ENCODE peak calls at places on chromosome 20, in five cellular contexts. One of them, this sample, is unnamed.

GRCh38 chr20:49132995-49133451 is 55.1 kb downstream of the STAU1 start:
- DNase-seq in frontal cortex: peak; percentile 44
- DNase-seq in anterior cingulate cortex: no peak
- DNase-seq in effector CD4-positive, alpha-beta T cell: peak; percentile 14
- DNase-seq in Daoy: peak; percentile 28
- DNase-seq in this sample: peak; percentile 84

GRCh38 chr20:62303327-62304226 is 780 bp downstream of the ADRM1 start:
- DNase-seq in effector CD4-positive, alpha-beta T cell: no peak
- DNase-seq in anterior cingulate cortex: no peak
- DNase-seq in frontal cortex: peak; percentile 26
- DNase-seq in Daoy: no peak
- DNase-seq in this sample: no peak

GRCh38 chr20:21047981-21048380 is 58.2 kb downstream of the LINC00237 start:
- DNase-seq in anterior cingulate cortex: no peak
- DNase-seq in frontal cortex: no peak
- DNase-seq in Daoy: no peak
- DNase-seq in effector CD4-positive, alpha-beta T cell: no peak
- DNase-seq in this sample: no peak

GRCh38 chr20:47241345-47241781 is 115.1 kb downstream of the ZMYND8 start:
- DNase-seq in Daoy: no peak
- DNase-seq in frontal cortex: no peak
- DNase-seq in effector CD4-positive, alpha-beta T cell: no peak
- DNase-seq in anterior cingulate cortex: no peak
- DNase-seq in this sample: no peak

GRCh38 chr20:57135875-57136274 is 130.6 kb downstream of the BMP7 start:
- DNase-seq in anterior cingulate cortex: no peak
- DNase-seq in Daoy: peak; percentile 20
- DNase-seq in effector CD4-positive, alpha-beta T cell: no peak
- DNase-seq in frontal cortex: no peak
- DNase-seq in this sample: no peak

GRCh38 chr20:44219791-44220190 is 9.2 kb upstream of the OSER1 start:
- DNase-seq in frontal cortex: no peak
- DNase-seq in Daoy: no peak
- DNase-seq in anterior cingulate cortex: no peak
- DNase-seq in effector CD4-positive, alpha-beta T cell: no peak
- DNase-seq in this sample: no peak

GRCh38 chr20:22763257-22763906 is 179.0 kb upstream of the FOXA2 start:
- DNase-seq in effector CD4-positive, alpha-beta T cell: no peak
- DNase-seq in frontal cortex: no peak
- DNase-seq in Daoy: peak; percentile 43
- DNase-seq in anterior cingulate cortex: no peak
- DNase-seq in this sample: no peak

GRCh38 chr20:4014031-4014474 is 1.3 kb downstream of the RNF24 start:
- DNase-seq in Daoy: peak; percentile 80
- DNase-seq in anterior cingulate cortex: no peak
- DNase-seq in frontal cortex: no peak
- DNase-seq in effector CD4-positive, alpha-beta T cell: no peak
- DNase-seq in this sample: peak; percentile 73

GRCh38 chr20:50224553-50225255 is 34.1 kb downstream of the CEBPB start:
- DNase-seq in effector CD4-positive, alpha-beta T cell: no peak
- DNase-seq in frontal cortex: no peak
- DNase-seq in Daoy: no peak
- DNase-seq in anterior cingulate cortex: no peak
- DNase-seq in this sample: no peak

GRCh38 chr20:37989601-37990001 is 43.7 kb downstream of the TTI1 start:
- DNase-seq in frontal cortex: no peak
- DNase-seq in anterior cingulate cortex: no peak
- DNase-seq in Daoy: peak; percentile 20
- DNase-seq in effector CD4-positive, alpha-beta T cell: no peak
- DNase-seq in this sample: no peak

GRCh38 chr20:60754866-60755265 is 497.2 kb upstream of the CDH4 start:
- DNase-seq in frontal cortex: no peak
- DNase-seq in anterior cingulate cortex: no peak
- DNase-seq in effector CD4-positive, alpha-beta T cell: no peak
- DNase-seq in Daoy: no peak
- DNase-seq in this sample: no peak

GRCh38 chr20:47315339-47315662 is 41.2 kb downstream of the ZMYND8 start:
- DNase-seq in Daoy: peak; percentile 28
- DNase-seq in effector CD4-positive, alpha-beta T cell: no peak
- DNase-seq in anterior cingulate cortex: no peak
- DNase-seq in frontal cortex: no peak
- DNase-seq in this sample: peak; percentile 75

GRCh38 chr20:309306-309840 is 12.0 kb downstream of the ZCCHC3 start:
- DNase-seq in Daoy: peak; percentile 13
- DNase-seq in anterior cingulate cortex: no peak
- DNase-seq in effector CD4-positive, alpha-beta T cell: no peak
- DNase-seq in frontal cortex: no peak
- DNase-seq in this sample: no peak

GRCh38 chr20:21352703-21353102 is 44.6 kb downstream of the NKX2-4 start:
- DNase-seq in Daoy: no peak
- DNase-seq in frontal cortex: no peak
- DNase-seq in effector CD4-positive, alpha-beta T cell: no peak
- DNase-seq in anterior cingulate cortex: no peak
- DNase-seq in this sample: peak; percentile 18

GRCh38 chr20:17381701-17382100 is 149.5 kb downstream of the BFSP1 start:
- DNase-seq in Daoy: peak; percentile 4
- DNase-seq in anterior cingulate cortex: no peak
- DNase-seq in effector CD4-positive, alpha-beta T cell: no peak
- DNase-seq in frontal cortex: no peak
- DNase-seq in this sample: no peak

GRCh38 chr20:24934101-24934661 is 14.9 kb upstream of the CST7 start:
- DNase-seq in Daoy: no peak
- DNase-seq in frontal cortex: no peak
- DNase-seq in anterior cingulate cortex: no peak
- DNase-seq in effector CD4-positive, alpha-beta T cell: no peak
- DNase-seq in this sample: no peak